ENCODE peak calls at places on chromosomes 4 and X, in eight cellular contexts. Y is uterus; Q is sigmoid colon; R is stimulated activated CD8-positive, alpha-beta memory T cell treated with anti-CD3 and anti-CD28 coated beads, Interleukin-15, amount 100 ng/mL, for 24 hours; C is stimulated activated CD4-positive, alpha-beta T cell treated with anti-CD3 and anti-CD28 coated beads, Interleukin-2, amount 100 ng/mL, for 4 hours; W is Panc1; X is NCI-H2081; K is RCC 7860. A is an unnamed sample.

GRCh38 chrX:155434906-155435743 is 23.3 kb downstream of the F8A3 start:
- DNase-seq in X (no peak), K (no peak), W (no peak), Y (peak), Q (no peak), C (no peak), R (no peak), A (peak)

GRCh38 chrX:41858161-41858775 is 65.1 kb downstream of the CASK start:
- DNase-seq in K (no peak), C (no peak), W (no peak), X (no peak), Q (no peak), Y (no peak), R (no peak), A (no peak)

GRCh38 chr4:175935016-175935661 is 123.1 kb upstream of the GPM6A start:
- DNase-seq in C (no peak), K (no peak), X (no peak), Q (no peak), W (no peak), Y (no peak), R (no peak), A (no peak)

GRCh38 chr4:38424171-38424871 is 239.7 kb upstream of the KLF3 start:
- DNase-seq in C (no peak), Q (no peak), W (no peak), R (no peak), Y (no peak), X (no peak), K (no peak), A (no peak)

GRCh38 chrX:15929231-15929630 is 74.6 kb upstream of the AP1S2 start:
- DNase-seq in W (no peak), Y (no peak), R (no peak), X (no peak), Q (no peak), K (no peak), C (no peak), A (no peak)

GRCh38 chr4:153114771-153115321 is 89.4 kb upstream of the TRIM2 start:
- DNase-seq in Q (no peak), X (no peak), C (peak), K (peak), W (peak), R (no peak), Y (no peak), A (peak)

GRCh38 chr4:76308548-76308947 is 2.0 kb downstream of the STBD1 start:
- DNase-seq in K (no peak), C (no peak), X (no peak), W (no peak), R (no peak), Y (no peak), Q (no peak), A (no peak)

GRCh38 chrX:10370976-10371375 is 214.2 kb downstream of the CLCN4 start:
- DNase-seq in X (no peak), Y (no peak), C (no peak), Q (no peak), K (no peak), R (no peak), W (no peak), A (no peak)

GRCh38 chr4:56066493-56066892 is 117.7 kb downstream of the CEP135 start:
- DNase-seq in C (no peak), Q (no peak), R (no peak), Y (no peak), K (no peak), W (no peak), X (no peak), A (no peak)

GRCh38 chrX:155144926-155145325 is 71.3 kb upstream of the VBP1 start:
- DNase-seq in R (no peak), C (no peak), W (no peak), X (no peak), K (no peak), Q (no peak), Y (no peak), A (no peak)

GRCh38 chr4:183142566-183143545 is 43.8 kb downstream of the WWC2 start:
- DNase-seq in C (no peak), K (peak), Q (peak), R (no peak), Y (no peak), X (peak), W (no peak), A (peak)

GRCh38 chrX:122512561-122513072 is 671.5 kb upstream of the GRIA3 start:
- DNase-seq in Y (no peak), K (no peak), W (no peak), R (no peak), X (no peak), C (no peak), Q (no peak), A (no peak)

GRCh38 chr4:154018659-154019058 is 229.8 kb upstream of the SFRP2 start:
- DNase-seq in C (no peak), R (no peak), W (no peak), K (no peak), Q (no peak), Y (no peak), X (no peak), A (no peak)

GRCh38 chrX:154473683-154474082 is 5.4 kb downstream of the LAGE3 start:
- DNase-seq in K (no peak), Y (no peak), Q (no peak), C (no peak), W (no peak), X (no peak), R (no peak), A (no peak)

A was measured in OCI-M1.